ENCODE peak calls at places on chromosomes 7 and 10, in six cellular contexts. T, Q, E, I, J and L are unnamed samples.

GRCh38 chr10:30170146-30170545 is 110.8 kb upstream of the JCAD start:
- DNase-seq in T (no peak), Q (no peak), E (no peak), I (no peak), J (no peak), L (no peak)

GRCh38 chr10:72954596-72955569 is at the start of gene PLA2G12B:
- DNase-seq in T (no peak), Q (no peak), E (no peak), I (peak; percentile 65), J (no peak), L (no peak)

GRCh38 chr10:72611783-72612182 is 14.1 kb downstream of the MICU1 start:
- DNase-seq in T (no peak), Q (no peak), E (no peak), I (no peak), J (no peak), L (no peak)

GRCh38 chr7:116902811-116903210 is 40.4 kb downstream of the CAPZA2 start:
- DNase-seq in T (no peak), Q (no peak), E (no peak), I (no peak), J (no peak), L (no peak)

GRCh38 chr7:135650831-135651573 is 11.3 kb upstream of the STMP1 start:
- DNase-seq in T (no peak), Q (no peak), E (no peak), I (no peak), J (no peak), L (no peak)

GRCh38 chr10:44353721-44354120 is 31.2 kb downstream of the CXCL12 start:
- DNase-seq in T (no peak), Q (no peak), E (no peak), I (no peak), J (no peak), L (no peak)

GRCh38 chr10:124285587-124286527 is 132.9 kb downstream of the OAT start:
- DNase-seq in T (no peak), Q (peak; percentile 6), E (no peak), I (no peak), J (no peak), L (no peak)

GRCh38 chr10:5565671-5566581 is 41.2 kb downstream of the CALML3 start:
- DNase-seq in T (no peak), Q (no peak), E (no peak), I (no peak), J (no peak), L (no peak)

GRCh38 chr7:24042028-24042427 is 242.0 kb upstream of the NPY start:
- DNase-seq in T (no peak), Q (no peak), E (no peak), I (no peak), J (no peak), L (no peak)

GRCh38 chr7:47293884-47294568 is 287.9 kb downstream of the TNS3 start:
- DNase-seq in T (no peak), Q (no peak), E (no peak), I (no peak), J (no peak), L (no peak)

GRCh38 chr10:370222-370825 is 235.1 kb downstream of the ZMYND11 start:
- DNase-seq in T (no peak), Q (no peak), E (no peak), I (no peak), J (no peak), L (no peak)

GRCh38 chr10:131559450-131559911 is 248.0 kb upstream of the TCERG1L start:
- DNase-seq in T (no peak), Q (no peak), E (no peak), I (no peak), J (no peak), L (no peak)

GRCh38 chr7:135716677-135717238 is 11.2 kb downstream of the SLC13A4 start:
- DNase-seq in T (no peak), Q (no peak), E (no peak), I (no peak), J (no peak), L (peak; percentile 65)

GRCh38 chr7:132292803-132293202 is 283.5 kb downstream of the PLXNA4 start:
- DNase-seq in T (no peak), Q (no peak), E (no peak), I (peak; percentile 50), J (no peak), L (no peak)

GRCh38 chr10:22648547-22648961 is 65.8 kb downstream of the PIP4K2A start:
- DNase-seq in T (no peak), Q (no peak), E (no peak), I (no peak), J (no peak), L (no peak)

GRCh38 chr7:716212-716611 is 10.3 kb upstream of the DNAAF5 start:
- DNase-seq in T (no peak), Q (no peak), E (no peak), I (no peak), J (no peak), L (no peak)

GRCh38 chr10:81309041-81309552 is 565.9 kb upstream of the NRG3 start:
- DNase-seq in T (no peak), Q (no peak), E (no peak), I (no peak), J (no peak), L (no peak)

GRCh38 chr7:128353189-128353588 is 8.3 kb downstream of the PRRT4 start:
- DNase-seq in T (no peak), Q (no peak), E (peak; percentile 71), I (no peak), J (no peak), L (no peak)

GRCh38 chr7:42950417-42950816 is 18.2 kb downstream of the MRPL32 start:
- DNase-seq in T (no peak), Q (no peak), E (no peak), I (no peak), J (no peak), L (no peak)

GRCh38 chr10:103667390-103667789 is 173.9 kb downstream of the NEURL1 start:
- DNase-seq in T (no peak), Q (peak; percentile 29), E (peak; percentile 62), I (no peak), J (no peak), L (no peak)

GRCh38 chr10:11018830-11019692 is 1.4 kb downstream of the CELF2 start:
- DNase-seq in T (no peak), Q (no peak), E (no peak), I (no peak), J (no peak), L (no peak)

GRCh38 chr10:100024741-100025140 is 15.0 kb upstream of the DNMBP start:
- DNase-seq in T (no peak), Q (no peak), E (no peak), I (no peak), J (no peak), L (no peak)

GRCh38 chr10:100021322-100021721 is 11.6 kb upstream of the DNMBP start:
- DNase-seq in T (no peak), Q (no peak), E (no peak), I (no peak), J (no peak), L (no peak)

GRCh38 chr10:100020161-100020882 is 10.6 kb upstream of the DNMBP start:
- DNase-seq in T (no peak), Q (no peak), E (no peak), I (peak; percentile 81), J (no peak), L (no peak)

GRCh38 chr10:100020883-100021248 is 11.1 kb upstream of the DNMBP start:
- DNase-seq in T (no peak), Q (peak; percentile 17), E (no peak), I (no peak), J (no peak), L (no peak)

GRCh38 chr10:100022403-100022802 is 12.7 kb upstream of the DNMBP start:
- DNase-seq in T (no peak), Q (no peak), E (no peak), I (no peak), J (no peak), L (no peak)
- TF ChIP-seq SP1 in T (no peak), Q (no peak), E (no peak), I (no peak), J (no peak), L (no peak)

GRCh38 chr10:24969732-24970330 is 17.4 kb upstream of the PRTFDC1 start:
- DNase-seq in T (no peak), Q (no peak), E (no peak), I (no peak), J (no peak), L (no peak)

GRCh38 chr10:24979685-24980084 is 27.3 kb upstream of the PRTFDC1 start:
- DNase-seq in T (no peak), Q (no peak), E (no peak), I (no peak), J (no peak), L (no peak)

GRCh38 chr10:24973163-24973562 is 20.8 kb upstream of the PRTFDC1 start:
- DNase-seq in T (no peak), Q (no peak), E (no peak), I (peak; percentile 72), J (no peak), L (no peak)

GRCh38 chr10:24971374-24971773 is 19.0 kb upstream of the PRTFDC1 start:
- DNase-seq in T (no peak), Q (no peak), E (no peak), I (no peak), J (no peak), L (no peak)

DNA sequence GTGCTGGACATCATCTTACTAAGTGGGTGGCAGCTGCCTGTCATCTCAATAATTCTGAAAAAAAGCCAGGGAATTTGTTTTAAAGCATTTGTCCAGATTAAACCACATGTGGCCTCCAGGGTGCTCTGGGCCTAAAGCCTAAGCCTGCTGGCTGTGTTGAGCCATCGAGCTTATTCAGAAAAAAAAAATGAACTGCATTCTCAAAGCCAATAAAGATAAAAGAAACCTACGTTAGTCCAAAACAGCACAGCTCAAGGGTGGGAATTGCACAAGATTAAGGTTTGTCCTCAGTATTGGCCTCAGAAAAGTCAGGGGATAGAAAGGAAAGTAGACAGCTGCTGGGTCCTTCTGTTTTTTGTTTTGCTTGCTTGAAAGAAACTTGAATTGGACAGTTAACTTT is 22.6 kb upstream of the PRTFDC1 start:
- DNase-seq in T (no peak), Q (no peak), E (no peak), I (peak; percentile 32), J (no peak), L (no peak)
- TF ChIP-seq SP1 in T (no peak), Q (no peak), E (no peak), I (no peak), J (no peak), L (no peak)

DNA sequence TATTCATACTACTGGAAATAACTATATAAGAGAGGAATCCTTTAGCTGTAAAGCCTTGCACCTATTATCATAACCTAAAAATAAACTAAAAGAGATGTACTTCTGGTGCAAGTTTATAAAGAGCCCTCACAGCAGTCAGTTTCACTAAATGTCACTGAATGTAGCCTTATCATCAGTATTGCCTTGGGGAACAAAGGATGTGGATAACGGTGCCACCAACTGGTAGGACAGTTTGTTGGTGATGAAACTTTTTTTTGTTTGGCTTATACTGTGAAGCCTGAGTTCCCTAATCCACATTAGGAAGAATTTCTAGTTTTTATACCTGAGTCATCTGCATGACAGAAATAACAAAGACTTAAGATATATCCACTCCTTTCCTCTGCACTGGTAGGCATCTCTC is 117.9 kb upstream of the COL1A2 start:
- DNase-seq in T (no peak), Q (no peak), E (no peak), I (no peak), J (no peak), L (peak; percentile 10)
- TF ChIP-seq SP1 in T (no peak), Q (no peak), E (no peak), I (no peak), J (no peak), L (no peak)

GRCh38 chr7:105010538-105011523 is 3.2 kb upstream of the KMT2E start:
- DNase-seq in T (no peak), Q (no peak), E (no peak), I (no peak), J (no peak), L (no peak)
- TF ChIP-seq SP1 in T (no peak), Q (no peak), E (peak; percentile 31), I (no peak), J (no peak), L (no peak)